ENCODE peak calls at places on chromosomes 16 and 17, in eight cellular contexts. A is H9; F is left ventricle myocardium inferior; S is CD4-positive, alpha-beta T cell; G is spleen; B is tibial nerve; I is ovary; V is CD8-positive, alpha-beta T cell. Q is an unnamed sample.

GRCh38 chr17:4474093-4474492 is 24.6 kb upstream of the SPNS2 start:
- DNase-seq in I (no peak), S (no peak), F (peak; percentile 79), V (no peak), G (no peak), A (no peak), B (no peak), Q (no peak)

GRCh38 chr17:59387351-59388069 is 56.1 kb downstream of the YPEL2 start:
- DNase-seq in I (no peak), B (no peak), G (no peak), A (no peak), S (no peak), F (no peak), V (no peak), Q (no peak)

GRCh38 chr16:86529160-86529559 is 18.8 kb downstream of the FOXF1 start:
- DNase-seq in F (peak; percentile 1), I (no peak), S (no peak), G (no peak), A (no peak), B (no peak), V (no peak), Q (no peak)

GRCh38 chr16:61813339-61813738 is 222.9 kb downstream of the CDH8 start:
- DNase-seq in S (no peak), G (no peak), B (no peak), V (no peak), I (no peak), F (no peak), A (peak; percentile 34), Q (no peak)

GRCh38 chr17:8472663-8473062 is 37.0 kb downstream of the NDEL1 start:
- DNase-seq in I (no peak), F (no peak), B (no peak), V (no peak), G (no peak), A (no peak), S (no peak), Q (no peak)

GRCh38 chr16:12341423-12341822 is 364.9 kb downstream of the SNX29 start:
- DNase-seq in V (no peak), S (no peak), G (no peak), A (no peak), B (no peak), F (no peak), I (no peak), Q (no peak)

GRCh38 chr17:37701424-37702020 is 43.3 kb downstream of the HNF1B start:
- DNase-seq in V (peak; percentile 12), G (no peak), S (peak; percentile 9), A (peak; percentile 56), I (no peak), B (no peak), F (no peak), Q (no peak)

GRCh38 chr17:70344356-70345060 is 175.2 kb downstream of the KCNJ2 start:
- DNase-seq in F (no peak), V (no peak), I (no peak), B (no peak), S (no peak), A (no peak), G (no peak), Q (no peak)

GRCh38 chr16:28193530-28194423 is 18.0 kb downstream of the XPO6 start:
- DNase-seq in F (no peak), S (peak; percentile 28), A (no peak), G (no peak), I (no peak), V (no peak), B (no peak), Q (no peak)

GRCh38 chr16:87297918-87298631 is 19.1 kb downstream of the C16orf95 start:
- DNase-seq in F (no peak), A (peak; percentile 70), I (no peak), S (peak; percentile 15), B (no peak), G (peak; percentile 70), V (no peak), Q (no peak)

DNA sequence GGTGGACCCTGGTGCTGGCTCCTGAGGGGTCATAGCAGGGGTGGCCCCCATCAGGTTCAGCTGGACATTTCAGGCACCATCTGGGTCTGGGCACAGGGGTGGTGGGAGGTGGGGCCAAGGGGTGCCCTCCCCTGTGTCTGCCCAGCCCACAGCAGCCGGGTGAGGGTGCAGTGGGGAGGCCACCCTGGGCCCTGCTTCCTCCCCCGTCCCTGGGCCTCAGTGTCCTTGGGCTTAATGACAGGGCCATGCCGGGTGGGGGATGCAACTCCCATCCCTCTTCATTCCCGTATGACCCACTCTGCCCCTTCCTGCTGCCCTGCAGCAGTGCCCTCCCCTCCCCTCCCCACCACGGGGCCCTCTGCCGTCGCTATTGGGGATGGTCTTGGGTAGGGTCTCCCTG is 10.7 kb downstream of the CPNE7 start:
- DNase-seq in A (no peak), I (no peak), S (no peak), B (no peak), V (no peak), F (no peak), G (no peak), Q (no peak)
- H3K27ac ChIP-seq in A (no peak overlapping the region), I (no peak overlapping the region), S (no peak overlapping the region), B (no peak overlapping the region), V (no peak overlapping the region), F (no peak overlapping the region), G (no peak overlapping the region), Q (no peak overlapping the region)

DNA sequence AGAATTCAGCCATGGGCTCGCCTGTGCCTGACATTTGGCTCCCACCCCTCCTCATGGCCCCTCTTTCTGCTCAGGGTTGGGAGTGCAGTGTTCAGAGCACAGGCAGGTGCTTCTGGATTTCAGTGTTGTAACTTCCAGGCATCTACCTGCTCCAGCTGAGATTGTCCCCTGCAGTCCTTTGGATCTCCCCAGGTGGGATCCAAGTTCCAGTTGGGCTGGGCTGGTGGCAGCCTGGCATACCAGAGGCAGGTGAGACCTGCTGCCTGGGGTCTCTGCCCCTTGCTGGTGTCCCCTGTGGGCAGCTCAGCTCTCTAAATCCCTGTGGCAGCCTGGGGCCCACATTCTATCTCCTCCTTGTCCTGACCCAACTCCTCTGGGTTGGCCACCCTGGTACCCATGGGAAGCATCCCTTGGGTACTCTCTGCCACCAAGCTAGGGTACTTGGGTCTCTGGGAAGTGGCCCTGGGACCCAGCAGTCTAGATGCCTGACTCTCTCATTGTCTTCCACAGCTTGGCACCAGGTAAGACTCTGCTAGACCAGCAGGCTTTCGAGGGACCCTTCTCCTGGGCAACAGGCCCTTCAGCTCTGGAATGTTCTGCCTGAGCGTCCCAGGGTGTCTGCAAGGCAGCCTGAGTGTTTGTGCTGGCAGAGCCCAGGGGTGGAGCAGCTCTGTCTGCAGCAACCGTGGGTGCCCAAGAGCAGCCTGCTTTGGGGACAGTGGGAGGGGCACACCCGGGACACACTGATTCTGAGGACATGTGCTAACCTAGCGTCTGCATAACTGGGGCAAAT is 42.5 kb downstream of the DNAH17 start:
- DNase-seq in I (no peak), A (no peak), S (no peak), F (no peak), G (peak; percentile 50), V (no peak), B (no peak), Q (no peak)
- H3K27ac ChIP-seq in I (no peak overlapping the region), A (no peak overlapping the region), S (no peak overlapping the region), F (no peak overlapping the region), G (no peak overlapping the region), V (no peak overlapping the region), B (no peak overlapping the region), Q (no peak overlapping the region)

DNA sequence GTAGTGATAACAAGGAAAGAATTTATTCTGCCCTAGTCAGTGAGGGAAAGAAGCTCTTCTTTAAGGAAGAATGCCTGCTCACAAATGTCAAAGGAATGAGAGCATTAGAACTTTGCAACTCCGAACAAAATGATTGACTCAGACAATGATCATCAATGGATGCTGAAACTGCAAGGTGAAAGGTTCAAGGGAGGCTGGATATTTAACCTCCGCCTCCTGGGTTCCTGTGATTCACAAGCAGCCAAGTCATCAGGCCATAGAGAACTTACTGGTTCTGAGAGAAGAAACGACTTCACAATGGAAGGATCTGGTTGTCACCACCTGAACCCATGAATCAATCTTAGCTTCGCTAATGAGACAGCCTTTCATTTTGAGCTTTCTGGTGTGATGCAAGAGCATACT is 16.0 kb upstream of the SCNN1B start:
- DNase-seq in V (no peak), G (no peak), I (no peak), F (no peak), S (no peak), B (no peak), A (no peak), Q (no peak)
- H3K27ac ChIP-seq in V (no peak overlapping the region), G (no peak overlapping the region), I (no peak overlapping the region), F (no peak overlapping the region), S (no peak overlapping the region), B (no peak overlapping the region), A (no peak overlapping the region), Q (no peak overlapping the region)

GRCh38 chr17:17351356-17351891 is 48.3 kb downstream of the NT5M start:
- DNase-seq in G (peak; percentile 63), F (no peak), S (no peak), V (no peak), B (no peak), I (no peak), A (no peak), Q (no peak)

GRCh38 chr17:17353625-17354484 is 50.7 kb downstream of the NT5M start:
- DNase-seq in F (no peak), B (no peak), G (peak; percentile 64), I (no peak), V (no peak), A (no peak), S (no peak), Q (no peak)

GRCh38 chr17:17350491-17351355 is 47.5 kb downstream of the NT5M start:
- DNase-seq in G (peak; percentile 58), F (no peak), S (no peak), B (no peak), V (no peak), A (peak; percentile 80), I (no peak), Q (no peak)

GRCh38 chr17:17352836-17353624 is 49.9 kb downstream of the NT5M start:
- DNase-seq in A (no peak), S (no peak), I (no peak), F (no peak), G (peak; percentile 52), V (no peak), B (no peak), Q (no peak)

DNA sequence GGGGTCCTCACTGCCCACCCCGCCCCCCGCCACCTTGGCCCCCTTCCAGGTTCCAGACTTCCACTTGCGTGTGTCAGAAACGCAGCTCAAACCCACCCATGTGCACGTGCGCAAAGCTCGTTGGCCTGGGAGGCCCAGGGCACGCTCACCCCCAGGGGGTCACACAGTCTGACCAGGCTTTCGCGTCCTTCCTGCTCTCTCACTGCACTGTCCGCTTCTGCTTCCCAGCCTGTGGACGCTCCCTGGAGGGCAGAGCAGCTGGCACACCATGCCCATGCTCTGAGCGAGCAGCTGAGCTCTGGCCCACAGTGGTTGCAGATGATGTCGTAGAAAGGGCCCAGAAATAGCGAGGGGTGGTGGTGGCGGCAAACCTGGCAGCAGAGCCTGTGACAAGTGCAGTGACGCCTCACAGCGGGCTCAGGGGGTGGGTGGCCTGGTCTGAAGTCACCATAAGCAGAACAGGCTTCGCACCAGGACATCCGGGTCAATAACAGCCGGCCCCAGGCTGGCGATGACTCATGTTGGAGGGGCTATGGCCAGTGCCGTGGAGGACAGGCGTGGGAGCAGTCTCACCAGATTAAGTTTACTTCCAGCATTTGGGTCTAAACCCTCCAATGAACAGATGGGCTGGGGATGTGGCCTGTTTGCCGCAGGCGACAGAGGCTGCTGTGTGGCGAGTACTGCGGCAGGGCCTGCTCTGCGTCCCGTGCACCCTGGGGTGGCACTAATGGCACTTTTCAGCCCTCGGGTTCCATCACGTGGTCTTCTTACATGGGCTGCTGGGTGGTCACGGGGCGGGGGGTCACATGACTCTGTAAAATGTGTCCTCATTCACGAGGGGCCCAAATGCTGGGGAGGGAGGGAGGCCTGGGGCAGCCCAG is 49.0 kb downstream of the NT5M start:
- DNase-seq in B (no peak), I (no peak), A (peak; percentile 46), G (peak; percentile 83), S (no peak), V (no peak), F (peak; percentile 49), Q (peak; percentile 81)
- H3K27ac ChIP-seq in B (no peak overlapping the region), I (no peak overlapping the region), A (no peak overlapping the region), G (no peak overlapping the region), S (no peak overlapping the region), V (no peak overlapping the region), F (peak overlapping the region; percentile 56), Q (no peak overlapping the region)